ENCODE peak calls at places on chromosome 4, in four cellular contexts. Z is body of pancreas, P is left ventricle myocardium inferior, L is AG04450. H is an unnamed sample.
A peak's percentile ranks its signal among the peaks of the same experiment; 100 is the strongest.

GRCh38 chr4:88341227-88342192 is 37.1 kb upstream of the HERC6 start:
- DNase-seq in Z (peak; percentile 8), P (no peak), L (peak; percentile 81), H (peak; percentile 82)

GRCh38 chr4:7326306-7326692 is 108.4 kb downstream of the PSAPL1 start:
- DNase-seq in Z (no peak), P (no peak), L (no peak), H (no peak)

GRCh38 chr4:39047691-39048090 is 14.3 kb upstream of the KLHL5 start:
- DNase-seq in Z (no peak), P (no peak), L (no peak), H (no peak)

GRCh38 chr4:109548655-109549054 is 11.4 kb upstream of the MCUB start:
- DNase-seq in Z (no peak), P (no peak), L (peak; percentile 45), H (peak; percentile 69)

GRCh38 chr4:110119347-110119746 is 79.1 kb downstream of the ELOVL6 start:
- DNase-seq in Z (no peak), P (no peak), L (no peak), H (no peak)

GRCh38 chr4:13706130-13706529 is 78.6 kb upstream of the BOD1L1 start:
- DNase-seq in Z (no peak), P (peak; percentile 16), L (no peak), H (no peak)

GRCh38 chr4:1368421-1369090 is 21.5 kb downstream of the UVSSA start:
- DNase-seq in Z (peak; percentile 26), P (peak; percentile 4), L (no peak), H (no peak)

GRCh38 chr4:34878961-34879360 is 1365.4 kb downstream of the ARAP2 start:
- DNase-seq in Z (no peak), P (no peak), L (no peak), H (no peak)

GRCh38 chr4:17561195-17561909 is 15.6 kb upstream of the LAP3 start:
- DNase-seq in Z (no peak), P (no peak), L (no peak), H (peak; percentile 84)

GRCh38 chr4:99855677-99856076 is 38.5 kb downstream of the LAMTOR3 start:
- DNase-seq in Z (no peak), P (no peak), L (no peak), H (no peak)

GRCh38 chr4:96519291-96519690 is 679.4 kb downstream of the PDHA2 start:
- DNase-seq in Z (no peak), P (no peak), L (no peak), H (no peak)

GRCh38 chr4:153257966-153258365 is 53.7 kb downstream of the TRIM2 start:
- DNase-seq in Z (no peak), P (no peak), L (no peak), H (no peak)

GRCh38 chr4:95439896-95440295 is 108.9 kb downstream of the UNC5C start:
- DNase-seq in Z (no peak), P (no peak), L (no peak), H (no peak)

GRCh38 chr4:16707874-16708273 is 190.6 kb downstream of the LDB2 start:
- DNase-seq in Z (no peak), P (no peak), L (no peak), H (peak; percentile 81)

GRCh38 chr4:54497947-54498346 is 159.8 kb upstream of the KIT start:
- DNase-seq in Z (no peak), P (no peak), L (no peak), H (no peak)

GRCh38 chr4:182600093-182600492 is 317.1 kb downstream of the DCTD start:
- DNase-seq in Z (no peak), P (no peak), L (no peak), H (peak; percentile 42)

GRCh38 chr4:48022192-48022799 is 5.7 kb downstream of the NIPAL1 start:
- DNase-seq in Z (no peak), P (no peak), L (no peak), H (no peak)

GRCh38 chr4:115249808-115250207 is 136.4 kb upstream of the NDST4 start:
- DNase-seq in Z (no peak), P (no peak), L (no peak), H (no peak)

GRCh38 chr4:173998471-173999144 is 284.9 kb downstream of the FBXO8 start:
- DNase-seq in Z (no peak), P (no peak), L (no peak), H (no peak)

GRCh38 chr4:654526-654845 is 19.6 kb downstream of the ATP5ME start:
- DNase-seq in Z (no peak), P (no peak), L (no peak), H (no peak)

GRCh38 chr4:186900232-186900900 is 176.7 kb upstream of the FAT1 start:
- DNase-seq in Z (no peak), P (no peak), L (peak; percentile 24), H (peak; percentile 66)

GRCh38 chr4:20878806-20879205 is 178.5 kb downstream of the PACRGL start:
- DNase-seq in Z (no peak), P (no peak), L (no peak), H (no peak)

GRCh38 chr4:164550989-164551712 is 202.8 kb upstream of the SMIM31 start:
- DNase-seq in Z (no peak), P (no peak), L (no peak), H (no peak)

GRCh38 chr4:68724922-68725321 is 54.5 kb upstream of the UGT2B15 start:
- DNase-seq in Z (no peak), P (no peak), L (no peak), H (no peak)

GRCh38 chr4:88327669-88328068 is 43.3 kb upstream of the PPM1K start:
- DNase-seq in Z (no peak), P (no peak), L (no peak), H (no peak)

GRCh38 chr4:60590116-60590515 is 610.0 kb upstream of the ADGRL3 start:
- DNase-seq in Z (no peak), P (no peak), L (no peak), H (no peak)

GRCh38 chr4:2253160-2254084 is 8.5 kb downstream of the MXD4 start:
- DNase-seq in Z (no peak), P (peak; percentile 14), L (no peak), H (no peak)

GRCh38 chr4:17436750-17437090 is 75.2 kb downstream of the QDPR start:
- DNase-seq in Z (no peak), P (no peak), L (no peak), H (no peak)

GRCh38 chr4:60562353-60562752 is 637.8 kb upstream of the ADGRL3 start:
- DNase-seq in Z (no peak), P (no peak), L (no peak), H (no peak)

GRCh38 chr4:48912349-48912748 is 5.8 kb upstream of the OCIAD2 start:
- DNase-seq in Z (no peak), P (no peak), L (no peak), H (no peak)

GRCh38 chr4:147981305-147981704 is 249.4 kb downstream of the ARHGAP10 start:
- DNase-seq in Z (no peak), P (no peak), L (no peak), H (peak; percentile 75)

GRCh38 chr4:146975535-146975934 is 29.9 kb upstream of the TTC29 start:
- DNase-seq in Z (no peak), P (no peak), L (no peak), H (no peak)

DNA sequence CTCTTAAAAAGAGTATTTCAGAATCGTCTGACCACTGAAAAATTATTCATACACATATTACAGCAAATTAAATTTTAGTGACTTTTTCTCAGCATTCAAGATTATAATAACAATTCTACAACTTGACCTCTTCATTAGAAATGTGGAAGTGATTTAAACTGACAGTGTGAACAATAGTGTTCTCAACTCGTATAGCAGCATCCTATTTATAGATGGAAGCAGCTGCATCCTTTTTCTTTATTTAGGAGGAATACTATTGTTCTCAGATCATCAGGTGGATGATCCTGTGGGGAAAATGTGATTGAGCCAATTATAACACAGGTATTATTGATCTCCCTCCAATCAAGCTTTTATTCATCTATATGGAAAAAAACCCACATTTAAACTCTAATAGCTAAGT is 56.7 kb downstream of the RAPGEF2 start:
- DNase-seq in Z (no peak), P (no peak), L (no peak), H (no peak)
- TF ChIP-seq CTCF in Z (no peak), P (no peak), L (no peak), H (no peak)

GRCh38 chr4:26821677-26822503 is 38.8 kb upstream of the STIM2 start:
- DNase-seq in Z (no peak), P (no peak), L (no peak), H (peak; percentile 14)
- TF ChIP-seq CTCF in Z (no peak), P (no peak), L (peak; percentile 11), H (no peak)

DNA sequence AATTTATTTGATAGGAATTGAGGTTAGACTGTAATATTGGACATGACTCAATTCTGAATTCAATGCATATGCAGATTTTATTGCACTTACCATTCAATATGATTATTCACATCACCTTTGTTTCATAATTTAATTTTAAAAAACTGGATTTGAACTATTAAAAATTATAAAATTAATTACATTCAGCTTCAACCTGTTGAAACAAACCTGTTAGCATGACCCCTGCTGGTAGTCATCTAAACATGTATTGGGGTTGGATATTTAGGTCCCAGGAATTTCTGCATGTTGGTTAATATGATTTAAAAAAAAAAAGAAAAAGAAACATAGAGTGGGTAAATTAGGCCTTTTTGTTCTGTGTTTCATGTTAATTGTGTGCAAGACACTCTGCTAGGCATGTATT is 85.9 kb downstream of the ARSJ start:
- DNase-seq in Z (no peak), P (no peak), L (no peak), H (peak; percentile 26)
- TF ChIP-seq CTCF in Z (no peak), P (peak; percentile 54), L (peak; percentile 27), H (peak; percentile 43)

DNA sequence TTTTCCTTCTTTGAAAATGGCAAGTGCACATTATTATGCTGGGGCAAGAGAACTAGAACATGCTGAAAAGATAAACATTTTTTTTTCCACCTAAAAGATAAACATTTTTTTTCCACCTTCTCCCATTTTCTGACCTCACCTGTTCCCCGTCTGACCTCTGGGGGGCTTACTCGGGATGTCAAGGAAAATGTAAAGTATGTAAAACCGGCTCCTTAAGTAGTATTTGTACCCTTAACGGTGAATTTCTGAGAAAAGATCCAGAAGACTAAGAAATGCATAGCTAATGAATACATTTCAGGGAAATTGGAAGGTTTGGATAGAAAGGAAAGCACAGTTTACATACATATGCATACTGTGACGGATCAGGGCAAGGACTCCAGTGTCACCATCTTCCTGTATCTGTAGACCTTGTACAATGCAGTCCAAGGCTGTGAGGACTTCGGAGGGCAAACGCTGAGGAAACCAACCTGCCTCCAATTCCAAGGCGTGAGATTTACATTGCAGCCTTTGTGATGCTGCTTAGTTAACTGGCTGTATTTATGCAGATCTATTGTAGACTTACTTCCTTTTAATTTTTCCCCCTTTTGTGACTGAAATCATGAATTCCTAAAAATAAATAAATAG is 2185.9 kb upstream of the TENM3 start:
- DNase-seq in Z (peak; percentile 9), P (no peak), L (no peak), H (no peak)
- TF ChIP-seq CTCF in Z (no peak), P (no peak), L (no peak), H (no peak)

H was measured in AG10803.